ENCODE peak calls at places on chromosomes 1 and 21, in ten cellular contexts. A is endothelial cell of umbilical vein; Z is neural crest cell; Y is upper lobe of right lung; X is activated CD8-positive, alpha-beta T cell treated with anti-CD3 and anti-CD28 coated beads for 36 hours; F is WERI-Rb-1; P is PC-3; O is ovary; D is nephron progenitor cell; K is mammary epithelial cell. G is an unnamed sample.

GRCh38 chr1:18681423-18681835 is 50.8 kb downstream of the PAX7 start:
- DNase-seq in X (peak), K (peak), P (peak), Z (peak), A (no peak), F (peak), Y (no peak), D (no peak), O (no peak), G (peak)

GRCh38 chr1:235304549-235305451 is 23.2 kb downstream of the ARID4B start:
- DNase-seq in Z (no peak), K (no peak), P (no peak), D (no peak), Y (no peak), F (no peak), A (peak), O (no peak), X (peak), G (no peak)

GRCh38 chr1:230124187-230125128 is 57.4 kb downstream of the GALNT2 start:
- DNase-seq in A (no peak), P (no peak), X (peak), F (no peak), D (no peak), Z (no peak), Y (no peak), O (no peak), K (no peak), G (no peak)

GRCh38 chr1:53400761-53401379 is 58.3 kb upstream of the DMRTB1 start:
- DNase-seq in O (peak), P (no peak), X (no peak), Z (no peak), K (no peak), Y (no peak), A (no peak), D (no peak), F (no peak), G (no peak)

GRCh38 chr1:89998306-89998705 is 3.4 kb downstream of the ZNF326 start:
- DNase-seq in D (no peak), F (no peak), A (no peak), Y (no peak), P (no peak), Z (no peak), X (no peak), O (no peak), K (no peak), G (no peak)

GRCh38 chr1:153903841-153904455 is 18.8 kb downstream of the GATAD2B start:
- DNase-seq in K (no peak), O (no peak), X (no peak), A (no peak), Y (no peak), D (no peak), F (no peak), Z (no peak), P (no peak), G (no peak)

GRCh38 chr1:107138166-107138565 is 2.7 kb upstream of the NTNG1 start:
- DNase-seq in X (no peak), A (no peak), Y (no peak), Z (no peak), K (peak), P (peak), F (no peak), D (no peak), O (no peak), G (no peak)

GRCh38 chr1:235049217-235049616 is 79.4 kb downstream of the TOMM20 start:
- DNase-seq in Y (peak), F (no peak), P (no peak), K (no peak), A (no peak), D (no peak), Z (no peak), X (no peak), O (peak), G (no peak)

GRCh38 chr1:174222166-174222949 is 63.0 kb downstream of the RABGAP1L start:
- DNase-seq in D (no peak), X (no peak), Y (no peak), Z (no peak), A (no peak), O (no peak), P (peak), F (no peak), K (peak), G (no peak)

GRCh38 chr1:41805771-41806471 is 112.8 kb downstream of the HIVEP3 start:
- DNase-seq in K (no peak), Z (no peak), F (no peak), Y (no peak), O (no peak), D (no peak), A (no peak), X (peak), P (no peak), G (no peak)

GRCh38 chr1:98104285-98104684 is 183.5 kb upstream of the DPYD start:
- DNase-seq in F (no peak), D (no peak), Y (no peak), P (peak), A (no peak), K (no peak), X (no peak), Z (no peak), O (no peak), G (no peak)

GRCh38 chr1:41513388-41513745 is 28.9 kb upstream of the EDN2 start:
- DNase-seq in F (peak), D (peak), X (peak), O (no peak), K (no peak), Y (no peak), P (no peak), A (no peak), Z (no peak), G (peak)

GRCh38 chr1:9784508-9785133 is 39.1 kb downstream of the CLSTN1 start:
- DNase-seq in K (peak), X (peak), D (peak), O (no peak), A (peak), Z (peak), Y (no peak), F (peak), P (peak), G (peak)

GRCh38 chr21:45045481-45045880 is 28.9 kb upstream of the ADARB1 start:
- DNase-seq in A (no peak), Y (no peak), F (no peak), D (no peak), P (no peak), X (no peak), O (no peak), Z (no peak), K (no peak), G (no peak)

GRCh38 chr1:103514920-103515503 is 10.5 kb upstream of the RNPC3 start:
- DNase-seq in X (peak), A (peak), F (no peak), K (peak), O (no peak), Z (no peak), P (peak), D (no peak), Y (no peak), G (peak)

GRCh38 chr1:36458910-36459309 is 5.3 kb downstream of the MRPS15 start:
- DNase-seq in O (no peak), A (no peak), F (no peak), Y (no peak), K (peak), X (peak), Z (no peak), P (no peak), D (no peak), G (no peak)

GRCh38 chr1:76330993-76331603 is 256.6 kb downstream of the ST6GALNAC3 start:
- DNase-seq in P (peak), Y (no peak), A (peak), Z (peak), X (peak), D (peak), O (no peak), K (peak), F (peak), G (peak)

GRCh38 chr1:59178339-59178744 is 118.6 kb upstream of the FGGY start:
- DNase-seq in O (peak), F (no peak), A (no peak), X (no peak), Y (no peak), Z (no peak), K (no peak), P (no peak), D (no peak), G (no peak)

GRCh38 chr1:90122679-90123340 is 127.9 kb downstream of the ZNF326 start:
- DNase-seq in Z (no peak), X (no peak), D (no peak), P (no peak), A (no peak), O (no peak), Y (no peak), F (no peak), K (no peak), G (no peak)

GRCh38 chr1:96598416-96599168 is 123.0 kb upstream of the PTBP2 start:
- DNase-seq in O (no peak), K (no peak), X (no peak), Y (no peak), Z (peak), F (no peak), D (no peak), P (no peak), A (no peak), G (no peak)

GRCh38 chr1:29851666-29852065 is 615.3 kb downstream of the PTPRU start:
- DNase-seq in P (peak), Y (no peak), K (no peak), O (no peak), D (no peak), F (no peak), A (no peak), X (no peak), Z (no peak), G (no peak)

GRCh38 chr21:43645414-43645891 is 13.8 kb downstream of the HSF2BP start:
- DNase-seq in D (peak), F (peak), A (peak), O (peak), P (peak), Z (peak), Y (no peak), K (peak), X (peak), G (peak)

GRCh38 chr1:171142451-171143121 is 42.5 kb upstream of the FMO2 start:
- DNase-seq in P (no peak), Y (no peak), K (no peak), F (peak), A (no peak), D (no peak), O (no peak), X (no peak), Z (no peak), G (no peak)

GRCh38 chr1:90720137-90720636 is 3.1 kb upstream of the BARHL2 start:
- DNase-seq in P (no peak), A (no peak), K (no peak), O (no peak), D (no peak), F (no peak), Y (no peak), Z (no peak), X (no peak), G (peak)

GRCh38 chr1:217106231-217106630 is 383.0 kb upstream of the ESRRG start:
- DNase-seq in Y (no peak), F (no peak), Z (no peak), X (no peak), A (no peak), D (no peak), P (peak), K (peak), O (no peak), G (no peak)

GRCh38 chr1:243638186-243638585 is 211.9 kb downstream of the AKT3 start:
- DNase-seq in Y (no peak), P (no peak), O (no peak), X (no peak), A (no peak), K (no peak), D (no peak), F (no peak), Z (no peak), G (peak)

GRCh38 chr21:46038341-46038829 is 56.8 kb downstream of the COL6A1 start:
- DNase-seq in D (no peak), P (no peak), K (no peak), A (no peak), Y (no peak), O (no peak), Z (no peak), X (no peak), F (no peak), G (no peak)

GRCh38 chr1:19974822-19975416 is 4.5 kb downstream of the PLA2G2A start:
- DNase-seq in A (peak), D (peak), P (peak), O (peak), Z (peak), X (peak), Y (no peak), F (peak), K (peak), G (peak)

GRCh38 chr1:45879885-45880598 is 76.6 kb downstream of the MAST2 start:
- DNase-seq in X (no peak), K (no peak), Y (no peak), F (no peak), Z (no peak), D (no peak), A (no peak), O (no peak), P (no peak), G (no peak)

GRCh38 chr1:5769760-5770159 is 222.5 kb downstream of the NPHP4 start:
- DNase-seq in K (no peak), O (no peak), Y (no peak), F (no peak), P (no peak), Z (no peak), A (no peak), X (no peak), D (no peak), G (no peak)

GRCh38 chr1:214029796-214030195 is 42.0 kb downstream of the PROX1 start:
- DNase-seq in A (no peak), D (no peak), K (no peak), X (no peak), Z (no peak), F (no peak), O (no peak), P (no peak), Y (no peak), G (no peak)

GRCh38 chr1:201053155-201053860 is 29.8 kb upstream of the KIF21B start:
- DNase-seq in K (no peak), X (no peak), F (no peak), D (no peak), O (no peak), Y (no peak), Z (no peak), A (no peak), P (peak), G (no peak)
- TF ChIP-seq CTCF in K (no peak), X (no peak), F (peak), D (no peak), O (no peak), Y (no peak), Z (no peak), A (no peak), P (peak), G (peak)

GRCh38 chr21:39181205-39181818 is 1.9 kb downstream of the PSMG1 start:
- DNase-seq in A (no peak), D (no peak), Y (no peak), F (no peak), K (no peak), Z (no peak), P (no peak), X (no peak), O (no peak), G (no peak)

GRCh38 chr21:39182016-39182415 is 1.2 kb downstream of the PSMG1 start:
- DNase-seq in A (peak), O (no peak), Z (no peak), F (no peak), Y (no peak), P (no peak), K (no peak), D (no peak), X (no peak), G (no peak)

GRCh38 chr21:39182484-39183271 is 573 bp downstream of the PSMG1 start:
- DNase-seq in Z (no peak), A (peak), D (no peak), P (peak), X (no peak), F (peak), Y (no peak), K (no peak), O (no peak), G (no peak)

GRCh38 chr21:39183272-39184049 is at the start of gene PSMG1:
- DNase-seq in Z (peak), X (peak), P (peak), K (peak), A (peak), F (peak), D (peak), Y (peak), O (peak), G (peak)

DNA sequence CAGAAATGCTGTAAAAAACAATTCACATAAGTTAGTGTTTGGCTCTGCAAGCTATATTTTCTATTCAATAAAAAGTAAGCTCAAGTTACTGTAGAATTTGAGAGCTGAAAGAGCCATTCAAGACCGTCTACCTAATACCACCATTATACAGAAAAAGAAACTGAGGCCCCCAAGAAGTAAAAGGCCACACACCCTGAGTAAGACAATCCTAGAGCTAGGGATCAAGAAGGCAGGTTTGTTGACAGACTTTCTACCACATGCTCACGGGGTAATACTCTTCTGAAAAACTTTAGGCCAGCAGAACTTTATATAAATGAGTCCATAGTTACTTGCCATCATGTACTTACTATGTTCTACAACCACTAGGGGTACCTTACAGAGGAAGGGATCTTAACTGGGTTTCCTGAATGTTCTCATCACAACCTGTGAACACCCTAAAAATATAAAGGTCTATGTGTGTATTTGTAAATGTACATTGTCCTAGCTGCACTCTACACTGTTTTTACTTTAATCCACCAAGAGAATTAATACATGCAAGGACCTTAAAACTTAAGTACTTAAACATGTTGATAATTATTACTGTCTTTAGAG is 2.7 kb downstream of the PSMG1 start:
- DNase-seq in K (no peak), O (no peak), D (no peak), F (no peak), P (peak), Y (no peak), X (no peak), A (peak), Z (no peak), G (no peak)
- TF ChIP-seq CTCF in K (peak), O (no peak), D (no peak), F (no peak), P (peak), Y (peak), X (no peak), A (peak), Z (peak), G (peak)

DNA sequence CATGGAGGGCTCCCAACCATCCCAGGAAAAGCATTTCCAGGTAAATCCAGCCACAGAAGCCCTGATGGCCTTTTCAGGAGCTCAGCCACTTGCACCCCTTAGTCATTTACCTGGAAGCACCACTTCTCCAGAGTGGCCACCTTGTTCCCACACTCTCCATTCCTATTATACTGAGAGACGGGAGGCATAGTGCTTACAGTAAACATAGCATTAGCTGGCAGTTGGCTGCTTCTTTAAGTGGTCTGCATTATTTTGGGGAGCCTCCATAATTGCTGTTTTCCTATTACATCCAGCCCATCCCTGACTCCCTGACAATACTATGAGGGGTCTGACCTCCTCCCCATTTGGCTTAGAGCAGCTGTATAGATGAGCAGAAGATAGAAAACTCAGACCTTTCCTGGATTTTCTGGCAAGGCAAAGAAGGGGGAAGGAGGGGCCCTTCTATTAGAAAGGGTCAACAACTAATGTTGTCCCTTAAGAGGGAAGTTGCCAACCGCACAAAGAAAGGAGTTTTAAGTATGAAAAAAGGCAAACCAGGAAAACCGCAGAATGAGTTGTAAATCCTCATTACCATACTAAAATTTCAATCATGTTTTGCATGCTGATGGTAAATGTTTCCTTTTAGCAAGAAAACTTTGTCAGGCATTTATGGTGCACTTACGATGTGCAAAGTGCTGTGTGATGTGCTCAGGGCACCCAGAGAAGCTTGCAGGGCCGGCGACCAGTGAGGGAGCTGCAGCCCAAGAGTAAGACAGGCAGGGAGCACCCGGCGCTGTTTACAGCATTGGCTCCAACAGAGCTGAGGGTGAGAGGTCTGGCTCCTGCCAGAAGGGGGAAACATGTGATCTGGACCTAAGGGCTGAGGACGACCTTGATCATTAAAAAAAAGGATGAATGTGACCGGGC is 167.3 kb downstream of the ZZZ3 start:
- DNase-seq in Y (no peak), D (peak), K (no peak), O (peak), A (peak), X (no peak), Z (peak), F (peak), P (no peak), G (no peak)
- TF ChIP-seq CTCF in Y (no peak), D (no peak), K (peak), O (no peak), A (peak), X (no peak), Z (peak), F (peak), P (no peak), G (no peak)

GRCh38 chr1:179128520-179128919 is 46.6 kb downstream of the TOR3A start:
- DNase-seq in F (no peak), O (no peak), K (no peak), Z (no peak), A (no peak), X (no peak), D (no peak), Y (no peak), P (peak), G (no peak)

GRCh38 chr1:179124866-179125265 is 43.0 kb downstream of the TOR3A start:
- DNase-seq in A (no peak), P (peak), D (no peak), K (peak), F (no peak), Z (no peak), Y (no peak), X (no peak), O (no peak), G (no peak)

GRCh38 chr1:179129702-179130473 is 48.0 kb downstream of the TOR3A start:
- DNase-seq in X (peak), Y (no peak), P (no peak), O (no peak), Z (no peak), F (no peak), K (peak), D (no peak), A (peak), G (peak)

GRCh38 chr1:179126338-179127060 is 44.6 kb downstream of the TOR3A start:
- DNase-seq in Y (no peak), Z (no peak), F (no peak), P (no peak), K (no peak), A (peak), D (no peak), O (no peak), X (no peak), G (no peak)

DNA sequence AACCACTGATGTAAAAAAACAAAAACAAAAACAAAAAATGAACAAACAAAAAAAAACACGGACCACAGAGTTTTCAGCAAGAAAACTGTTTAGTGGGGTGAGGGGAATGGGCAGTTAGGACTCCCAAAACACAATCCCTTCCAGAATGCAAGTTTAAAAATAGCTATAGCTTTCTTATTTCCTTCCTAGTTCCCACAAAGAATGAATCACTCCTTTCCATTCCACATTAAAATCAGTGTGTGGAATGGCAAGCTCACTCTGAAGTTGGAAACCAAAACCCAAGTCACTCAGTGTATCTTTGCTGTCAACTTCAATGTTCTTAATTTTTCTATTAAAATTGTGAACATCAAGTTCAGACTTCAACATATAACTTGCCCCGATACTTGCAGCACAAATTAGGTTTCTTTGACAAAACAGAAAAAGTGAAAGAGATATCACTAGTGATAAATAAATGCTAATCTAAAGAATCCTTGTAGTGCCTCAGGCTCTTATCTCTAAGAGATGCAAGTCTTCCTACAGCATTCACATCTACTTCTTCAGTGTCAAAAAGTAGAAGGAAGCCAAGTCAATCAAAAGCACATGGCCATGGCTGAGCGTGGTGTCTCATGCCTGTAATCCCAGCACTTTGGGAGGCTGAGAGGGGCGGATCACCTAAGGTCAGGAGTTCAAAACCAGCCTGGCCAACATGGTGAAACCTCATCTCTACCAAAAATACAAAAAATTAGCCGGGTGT is 45.5 kb downstream of the TOR3A start:
- DNase-seq in K (no peak), Y (no peak), O (no peak), F (no peak), A (peak), P (peak), Z (no peak), X (no peak), D (no peak), G (no peak)
- TF ChIP-seq CTCF in K (no peak), Y (no peak), O (no peak), F (no peak), A (no peak), P (no peak), Z (no peak), X (no peak), D (no peak), G (no peak)